ENCODE peak calls at places on chromosomes 7 and 10, in six cellular contexts. One of them, this sample, is unnamed.
A peak's percentile ranks its signal among the peaks of the same experiment; 100 is the strongest.

GRCh38 chr10:110495731-110496552 is 1.8 kb upstream of the DUSP5 start:
- DNase-seq in chondrocyte: no peak
- DNase-seq in upper lobe of right lung: peak; percentile 76
- DNase-seq in tibial nerve: peak; percentile 19
- DNase-seq in tibial artery: peak; percentile 68
- DNase-seq in GM12865: peak; percentile 50
- DNase-seq in this sample: peak; percentile 83

GRCh38 chr10:69732147-69732825 is 69.4 kb upstream of the COL13A1 start:
- DNase-seq in upper lobe of right lung: peak; percentile 58
- DNase-seq in tibial artery: no peak
- DNase-seq in chondrocyte: peak; percentile 69
- DNase-seq in tibial nerve: no peak
- DNase-seq in GM12865: no peak
- DNase-seq in this sample: no peak

GRCh38 chr10:63614371-63614891 is 93.2 kb downstream of the REEP3 start:
- DNase-seq in tibial artery: no peak
- DNase-seq in GM12865: no peak
- DNase-seq in upper lobe of right lung: no peak
- DNase-seq in tibial nerve: no peak
- DNase-seq in chondrocyte: no peak
- DNase-seq in this sample: no peak

GRCh38 chr7:33722383-33723096 is 182.8 kb upstream of the BMPER start:
- DNase-seq in GM12865: no peak
- DNase-seq in upper lobe of right lung: no peak
- DNase-seq in tibial nerve: no peak
- DNase-seq in tibial artery: peak; percentile 83
- DNase-seq in chondrocyte: no peak
- DNase-seq in this sample: no peak

GRCh38 chr10:113216068-113216467 is 266.0 kb downstream of the TCF7L2 start:
- DNase-seq in tibial nerve: no peak
- DNase-seq in upper lobe of right lung: no peak
- DNase-seq in chondrocyte: no peak
- DNase-seq in tibial artery: no peak
- DNase-seq in GM12865: no peak
- DNase-seq in this sample: no peak

GRCh38 chr7:156058248-156058647 is 246.0 kb upstream of the SHH start:
- DNase-seq in tibial nerve: no peak
- DNase-seq in upper lobe of right lung: no peak
- DNase-seq in chondrocyte: no peak
- DNase-seq in GM12865: no peak
- DNase-seq in tibial artery: peak; percentile 32
- DNase-seq in this sample: no peak

GRCh38 chr7:14606101-14606500 is 296.4 kb downstream of the DGKB start:
- DNase-seq in tibial artery: no peak
- DNase-seq in upper lobe of right lung: no peak
- DNase-seq in tibial nerve: no peak
- DNase-seq in chondrocyte: no peak
- DNase-seq in GM12865: no peak
- DNase-seq in this sample: no peak

GRCh38 chr10:58201704-58202103 is 66.0 kb downstream of the IPMK start:
- DNase-seq in GM12865: peak; percentile 11
- DNase-seq in tibial artery: no peak
- DNase-seq in upper lobe of right lung: no peak
- DNase-seq in tibial nerve: no peak
- DNase-seq in chondrocyte: no peak
- DNase-seq in this sample: no peak

GRCh38 chr10:4648968-4649367 is 177.0 kb upstream of the AKR1E2 start:
- DNase-seq in GM12865: no peak
- DNase-seq in tibial artery: no peak
- DNase-seq in tibial nerve: no peak
- DNase-seq in upper lobe of right lung: no peak
- DNase-seq in chondrocyte: no peak
- DNase-seq in this sample: no peak

GRCh38 chr10:119401671-119402395 is 140.7 kb downstream of the RGS10 start:
- DNase-seq in upper lobe of right lung: no peak
- DNase-seq in GM12865: no peak
- DNase-seq in tibial nerve: peak; percentile 72
- DNase-seq in chondrocyte: no peak
- DNase-seq in tibial artery: peak; percentile 84
- DNase-seq in this sample: peak; percentile 84

GRCh38 chr7:1025747-1026581 is 18.4 kb upstream of the GPR146 start:
- DNase-seq in tibial nerve: no peak
- DNase-seq in upper lobe of right lung: no peak
- DNase-seq in tibial artery: no peak
- DNase-seq in chondrocyte: peak; percentile 75
- DNase-seq in GM12865: no peak
- DNase-seq in this sample: no peak

GRCh38 chr7:30743371-30744074 is 8.4 kb upstream of the INMT start:
- DNase-seq in chondrocyte: no peak
- DNase-seq in tibial artery: no peak
- DNase-seq in tibial nerve: no peak
- DNase-seq in upper lobe of right lung: no peak
- DNase-seq in GM12865: peak; percentile 24
- DNase-seq in this sample: no peak

GRCh38 chr10:84478155-84478554 is 149.8 kb downstream of the CCSER2 start:
- DNase-seq in tibial nerve: no peak
- DNase-seq in tibial artery: no peak
- DNase-seq in GM12865: no peak
- DNase-seq in chondrocyte: no peak
- DNase-seq in upper lobe of right lung: no peak
- DNase-seq in this sample: no peak

GRCh38 chr7:55127135-55127551 is 108.3 kb downstream of the EGFR start:
- DNase-seq in GM12865: no peak
- DNase-seq in upper lobe of right lung: no peak
- DNase-seq in tibial artery: no peak
- DNase-seq in chondrocyte: no peak
- DNase-seq in tibial nerve: no peak
- DNase-seq in this sample: no peak

GRCh38 chr7:151759591-151760042 is 117.3 kb downstream of the PRKAG2 start:
- DNase-seq in tibial nerve: no peak
- DNase-seq in chondrocyte: peak; percentile 35
- DNase-seq in tibial artery: peak; percentile 78
- DNase-seq in upper lobe of right lung: no peak
- DNase-seq in GM12865: peak; percentile 65
- DNase-seq in this sample: no peak

GRCh38 chr10:6353526-6353925 is 150.8 kb downstream of the PFKFB3 start:
- DNase-seq in tibial nerve: no peak
- DNase-seq in chondrocyte: no peak
- DNase-seq in tibial artery: no peak
- DNase-seq in GM12865: no peak
- DNase-seq in upper lobe of right lung: no peak
- DNase-seq in this sample: no peak

GRCh38 chr7:44305564-44306507 is 19.6 kb downstream of the CAMK2B start:
- DNase-seq in tibial nerve: no peak
- DNase-seq in GM12865: no peak
- DNase-seq in upper lobe of right lung: peak; percentile 48
- DNase-seq in tibial artery: peak; percentile 50
- DNase-seq in chondrocyte: no peak
- DNase-seq in this sample: no peak

GRCh38 chr7:124550036-124550435 is 215.6 kb downstream of the GPR37 start:
- DNase-seq in upper lobe of right lung: no peak
- DNase-seq in tibial nerve: no peak
- DNase-seq in chondrocyte: no peak
- DNase-seq in GM12865: no peak
- DNase-seq in tibial artery: no peak
- DNase-seq in this sample: no peak

GRCh38 chr7:80309971-80310549 is 175.4 kb downstream of the GNAI1 start:
- DNase-seq in tibial artery: no peak
- DNase-seq in chondrocyte: no peak
- DNase-seq in upper lobe of right lung: no peak
- DNase-seq in GM12865: no peak
- DNase-seq in tibial nerve: no peak
- DNase-seq in this sample: no peak

GRCh38 chr10:69919250-69919649 is 117.5 kb downstream of the COL13A1 start:
- DNase-seq in tibial artery: no peak
- DNase-seq in upper lobe of right lung: no peak
- DNase-seq in chondrocyte: no peak
- DNase-seq in tibial nerve: no peak
- DNase-seq in GM12865: no peak
- DNase-seq in this sample: no peak

GRCh38 chr7:40700653-40701475 is 566.1 kb downstream of the SUGCT start:
- DNase-seq in upper lobe of right lung: no peak
- DNase-seq in tibial artery: no peak
- DNase-seq in GM12865: peak; percentile 9
- DNase-seq in tibial nerve: no peak
- DNase-seq in chondrocyte: no peak
- DNase-seq in this sample: no peak

GRCh38 chr7:132436121-132436520 is 140.1 kb downstream of the PLXNA4 start:
- DNase-seq in upper lobe of right lung: no peak
- DNase-seq in tibial artery: no peak
- DNase-seq in GM12865: no peak
- DNase-seq in chondrocyte: no peak
- DNase-seq in tibial nerve: no peak
- DNase-seq in this sample: no peak

GRCh38 chr7:6636741-6637543 is at the start of gene ZNF316:
- DNase-seq in upper lobe of right lung: peak; percentile 86
- DNase-seq in tibial nerve: no peak
- DNase-seq in GM12865: peak; percentile 80
- DNase-seq in chondrocyte: no peak
- DNase-seq in tibial artery: peak; percentile 78
- DNase-seq in this sample: peak; percentile 70

GRCh38 chr7:67625257-67625713 is 628.7 kb downstream of the TYW1 start:
- DNase-seq in tibial artery: peak; percentile 71
- DNase-seq in GM12865: peak; percentile 41
- DNase-seq in chondrocyte: no peak
- DNase-seq in upper lobe of right lung: peak; percentile 80
- DNase-seq in tibial nerve: peak; percentile 72
- DNase-seq in this sample: no peak

GRCh38 chr7:106094780-106095179 is 17.3 kb downstream of the SYPL1 start:
- DNase-seq in upper lobe of right lung: no peak
- DNase-seq in tibial artery: no peak
- DNase-seq in chondrocyte: no peak
- DNase-seq in tibial nerve: no peak
- DNase-seq in GM12865: no peak
- DNase-seq in this sample: no peak
- TF ChIP-seq CTCF in upper lobe of right lung: no peak
- TF ChIP-seq CTCF in tibial artery: no peak
- TF ChIP-seq CTCF in chondrocyte: no peak
- TF ChIP-seq CTCF in tibial nerve: no peak
- TF ChIP-seq CTCF in GM12865: no peak
- TF ChIP-seq CTCF in this sample: no peak

GRCh38 chr10:86349474-86349873 is 17.1 kb downstream of the GRID1 start:
- DNase-seq in chondrocyte: peak; percentile 27
- DNase-seq in tibial nerve: no peak
- DNase-seq in tibial artery: no peak
- DNase-seq in upper lobe of right lung: peak; percentile 41
- DNase-seq in GM12865: peak; percentile 40
- DNase-seq in this sample: no peak
- TF ChIP-seq CTCF in chondrocyte: peak; percentile 51
- TF ChIP-seq CTCF in tibial nerve: no peak
- TF ChIP-seq CTCF in tibial artery: no peak
- TF ChIP-seq CTCF in upper lobe of right lung: no peak
- TF ChIP-seq CTCF in GM12865: peak; percentile 43
- TF ChIP-seq CTCF in this sample: no peak

DNA sequence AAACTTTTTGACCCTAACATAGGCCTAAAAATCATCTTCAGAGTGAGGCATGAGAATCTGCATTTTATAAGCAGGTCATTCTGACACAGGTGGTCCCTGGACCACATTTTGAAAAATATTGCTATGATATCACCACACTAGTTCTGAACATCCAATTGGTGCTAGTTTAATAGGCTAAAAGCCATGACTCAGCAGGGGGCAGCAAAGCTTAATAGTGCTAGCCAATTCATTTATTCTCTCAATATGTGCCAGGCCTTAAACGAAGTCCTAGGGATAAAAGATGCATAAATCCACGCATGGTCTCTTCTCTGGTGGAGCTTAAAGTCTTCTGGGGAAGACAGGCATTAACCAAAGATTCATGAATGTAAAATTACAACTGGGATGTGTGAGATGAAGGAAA is 10.2 kb upstream of the SLC25A28 start:
- DNase-seq in tibial nerve: no peak
- DNase-seq in tibial artery: no peak
- DNase-seq in GM12865: peak; percentile 43
- DNase-seq in upper lobe of right lung: no peak
- DNase-seq in chondrocyte: no peak
- DNase-seq in this sample: no peak
- TF ChIP-seq CTCF in tibial nerve: no peak
- TF ChIP-seq CTCF in tibial artery: no peak
- TF ChIP-seq CTCF in GM12865: peak; percentile 37
- TF ChIP-seq CTCF in upper lobe of right lung: peak; percentile 43
- TF ChIP-seq CTCF in chondrocyte: peak; percentile 70
- TF ChIP-seq CTCF in this sample: peak; percentile 65

GRCh38 chr10:115355162-115355760 is 262.1 kb downstream of the ATRNL1 start:
- DNase-seq in chondrocyte: no peak
- DNase-seq in upper lobe of right lung: no peak
- DNase-seq in tibial artery: no peak
- DNase-seq in GM12865: peak; percentile 73
- DNase-seq in tibial nerve: no peak
- DNase-seq in this sample: no peak
- TF ChIP-seq CTCF in chondrocyte: peak; percentile 92
- TF ChIP-seq CTCF in upper lobe of right lung: peak; percentile 60
- TF ChIP-seq CTCF in tibial artery: peak; percentile 48
- TF ChIP-seq CTCF in GM12865: peak; percentile 61
- TF ChIP-seq CTCF in tibial nerve: peak; percentile 38
- TF ChIP-seq CTCF in this sample: no peak

GRCh38 chr7:20651960-20652544 is 36.6 kb downstream of the ABCB5 start:
- DNase-seq in tibial artery: no peak
- DNase-seq in tibial nerve: no peak
- DNase-seq in GM12865: peak; percentile 13
- DNase-seq in upper lobe of right lung: no peak
- DNase-seq in chondrocyte: no peak
- DNase-seq in this sample: no peak
- TF ChIP-seq CTCF in tibial artery: no peak
- TF ChIP-seq CTCF in tibial nerve: peak; percentile 52
- TF ChIP-seq CTCF in GM12865: peak; percentile 29
- TF ChIP-seq CTCF in upper lobe of right lung: peak; percentile 31
- TF ChIP-seq CTCF in chondrocyte: peak; percentile 81
- TF ChIP-seq CTCF in this sample: peak; percentile 31

This sample was measured in CD14-positive monocyte.